ENCODE peak calls at places on chromosomes 2 and 18, in nine cellular contexts. F is transverse colon, M is A549, Y is sigmoid colon, R is HCT116, B is K562, V is stomach, S is right lobe of liver, T is testis. P is an unnamed sample.

GRCh38 chr2:118830886-118831285 is 16.6 kb downstream of the EN1 start:
- DNase-seq in F (no peak), M (no peak), Y (no peak), R (no peak), B (no peak), V (no peak), S (no peak), T (no peak), P (no peak)

GRCh38 chr2:58562281-58562680 is 321.2 kb upstream of the FANCL start:
- DNase-seq in F (no peak), M (no peak), Y (no peak), R (no peak), B (no peak), V (no peak), S (no peak), T (no peak), P (no peak)

GRCh38 chr2:60553992-60554648 is 666 bp upstream of the BCL11A start:
- DNase-seq in F (peak), M (no peak), Y (no peak), R (no peak), B (no peak), V (no peak), S (peak), T (no peak), P (no peak)

GRCh38 chr18:3914833-3915598 is 465.0 kb downstream of the TGIF1 start:
- DNase-seq in F (no peak), M (no peak), Y (no peak), R (no peak), B (no peak), V (no peak), S (no peak), T (no peak), P (no peak)

GRCh38 chr2:171958475-171958874 is 36.2 kb downstream of the HAT1 start:
- DNase-seq in F (no peak), M (no peak), Y (no peak), R (no peak), B (no peak), V (no peak), S (no peak), T (no peak), P (no peak)

GRCh38 chr2:132720393-132720792 is 50.4 kb upstream of the LYPD1 start:
- DNase-seq in F (no peak), M (no peak), Y (no peak), R (no peak), B (no peak), V (no peak), S (no peak), T (no peak), P (no peak)

GRCh38 chr18:33578371-33579146 is 540 bp downstream of the ASXL3 start:
- DNase-seq in F (peak), M (no peak), Y (peak), R (no peak), B (no peak), V (peak), S (peak), T (peak), P (peak)

GRCh38 chr2:160060297-160060696 is 2.1 kb downstream of the PLA2R1 start:
- DNase-seq in F (no peak), M (no peak), Y (no peak), R (no peak), B (no peak), V (no peak), S (no peak), T (no peak), P (no peak)

GRCh38 chr2:2743164-2743571 is 412.1 kb upstream of the MYT1L start:
- DNase-seq in F (no peak), M (no peak), Y (peak), R (no peak), B (no peak), V (no peak), S (no peak), T (peak), P (no peak)

GRCh38 chr18:38186491-38186890 is 620.9 kb upstream of the CELF4 start:
- DNase-seq in F (no peak), M (no peak), Y (no peak), R (no peak), B (no peak), V (no peak), S (no peak), T (no peak), P (no peak)

GRCh38 chr2:191678437-191679110 is 638 bp downstream of the NABP1 start:
- DNase-seq in F (peak), M (peak), Y (peak), R (no peak), B (peak), V (peak), S (peak), T (peak), P (peak)

GRCh38 chr18:36411745-36412168 is 114.2 kb downstream of the FHOD3 start:
- DNase-seq in F (no peak), M (no peak), Y (no peak), R (peak), B (peak), V (no peak), S (no peak), T (peak), P (no peak)

GRCh38 chr2:85905187-85905666 is 16.4 kb upstream of the ST3GAL5 start:
- DNase-seq in F (peak), M (no peak), Y (peak), R (no peak), B (no peak), V (no peak), S (no peak), T (no peak), P (peak)

GRCh38 chr18:74493689-74494088 is 2.5 kb upstream of the CNDP2 start:
- DNase-seq in F (peak), M (peak), Y (no peak), R (peak), B (no peak), V (peak), S (no peak), T (peak), P (peak)

GRCh38 chr18:29979884-29980283 is 1062.7 kb downstream of the DSC3 start:
- DNase-seq in F (no peak), M (no peak), Y (no peak), R (no peak), B (no peak), V (no peak), S (no peak), T (no peak), P (no peak)

GRCh38 chr18:79506191-79507075 is 110.7 kb downstream of the NFATC1 start:
- DNase-seq in F (peak), M (no peak), Y (peak), R (no peak), B (no peak), V (no peak), S (peak), T (no peak), P (peak)

GRCh38 chr2:44169155-44169898 is 652 bp downstream of the PPM1B start:
- DNase-seq in F (peak), M (peak), Y (peak), R (no peak), B (peak), V (peak), S (peak), T (peak), P (no peak)

GRCh38 chr2:100058014-100058310 is 84.4 kb downstream of the AFF3 start:
- DNase-seq in F (no peak), M (no peak), Y (no peak), R (no peak), B (no peak), V (no peak), S (no peak), T (no peak), P (no peak)

GRCh38 chr2:226495466-226496161 is 304.0 kb downstream of the IRS1 start:
- DNase-seq in F (no peak), M (no peak), Y (no peak), R (no peak), B (no peak), V (no peak), S (no peak), T (no peak), P (no peak)

GRCh38 chr2:102070058-102070642 is 72.4 kb upstream of the IL1R1 start:
- DNase-seq in F (peak), M (peak), Y (peak), R (no peak), B (no peak), V (peak), S (peak), T (peak), P (peak)
- H3K4me3 ChIP-seq in F (no peak), M (peak), Y (no peak), R (no peak), B (no peak), V (no peak), S (peak), T (no peak), P (no peak)

GRCh38 chr2:46119453-46119852 is 177.8 kb upstream of the EPAS1 start:
- DNase-seq in F (no peak), M (no peak), Y (no peak), R (no peak), B (no peak), V (no peak), S (no peak), T (no peak), P (no peak)

GRCh38 chr2:46116616-46117015 is 180.6 kb upstream of the EPAS1 start:
- DNase-seq in F (no peak), M (no peak), Y (no peak), R (no peak), B (no peak), V (no peak), S (no peak), T (no peak), P (no peak)

GRCh38 chr2:46117994-46118393 is 179.2 kb upstream of the EPAS1 start:
- DNase-seq in F (no peak), M (no peak), Y (no peak), R (no peak), B (no peak), V (no peak), S (no peak), T (no peak), P (no peak)

GRCh38 chr2:46117379-46117778 is 179.8 kb upstream of the EPAS1 start:
- DNase-seq in F (no peak), M (peak), Y (no peak), R (peak), B (no peak), V (no peak), S (no peak), T (no peak), P (no peak)

GRCh38 chr2:46118656-46119338 is 178.4 kb upstream of the EPAS1 start:
- DNase-seq in F (no peak), M (no peak), Y (no peak), R (no peak), B (no peak), V (no peak), S (no peak), T (no peak), P (no peak)
- TF ChIP-seq POLR2A in F (no peak), M (no peak), Y (no peak), R (no peak), B (no peak), V (no peak), S (no peak), T (no peak), P (no peak)

DNA sequence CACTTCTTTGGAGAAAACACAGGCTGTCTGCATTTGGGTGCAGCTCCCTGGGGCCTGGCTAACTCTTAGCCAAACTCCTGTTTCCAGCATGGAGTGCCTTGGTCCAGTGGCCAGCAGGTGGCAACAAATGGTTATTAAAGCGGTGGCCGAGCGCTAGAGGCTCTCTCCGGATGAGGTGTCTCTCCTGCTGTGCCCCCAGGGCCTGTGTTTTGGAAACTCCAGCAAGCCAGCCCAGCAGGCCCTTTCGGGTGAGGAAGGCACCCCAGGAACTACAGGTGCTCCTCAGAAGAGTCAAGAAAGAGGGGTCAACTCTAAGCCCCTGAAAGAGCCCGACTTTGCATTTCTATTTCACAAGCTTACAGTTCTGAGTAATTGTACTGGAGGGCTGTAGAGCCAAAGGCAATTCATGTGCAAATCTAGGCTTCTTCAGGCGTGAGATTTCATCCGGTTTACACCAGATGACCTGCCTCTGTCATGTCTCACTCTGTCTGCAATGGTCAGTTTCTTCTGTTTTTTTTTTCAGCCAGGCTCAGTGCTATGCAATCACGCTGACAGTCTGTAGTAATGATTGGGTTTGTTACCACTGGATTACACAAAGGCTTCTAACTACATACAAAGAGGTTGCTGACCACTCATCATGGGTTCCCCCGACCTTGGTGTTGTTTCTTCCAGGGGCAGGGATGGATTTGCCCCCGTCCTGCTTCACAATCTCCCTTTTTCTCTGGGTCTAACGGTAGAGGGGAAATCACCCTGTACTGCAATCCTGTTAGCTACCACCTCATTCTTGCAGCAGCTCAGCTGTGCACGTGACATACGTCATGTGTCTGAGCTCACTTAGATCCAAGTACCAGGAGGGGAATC is 7.6 kb upstream of the CHRNA1 start:
- DNase-seq in F (peak), M (peak), Y (peak), R (peak), B (peak), V (peak), S (peak), T (peak), P (peak)
- H3K4me3 ChIP-seq in F (no peak), M (no peak), Y (no peak), R (no peak), B (no peak), V (no peak), S (no peak), T (no peak), P (no peak)

GRCh38 chr2:18309188-18309587 is 251.3 kb downstream of the RDH14 start:
- DNase-seq in F (no peak), M (no peak), Y (no peak), R (no peak), B (no peak), V (no peak), S (no peak), T (no peak), P (no peak)

GRCh38 chr2:18309627-18310026 is 250.8 kb downstream of the RDH14 start:
- DNase-seq in F (no peak), M (no peak), Y (no peak), R (no peak), B (no peak), V (no peak), S (no peak), T (no peak), P (no peak)

GRCh38 chr2:18312818-18313217 is 247.6 kb downstream of the RDH14 start:
- DNase-seq in F (no peak), M (no peak), Y (no peak), R (no peak), B (no peak), V (no peak), S (no peak), T (no peak), P (no peak)

GRCh38 chr2:18317017-18317416 is 243.4 kb downstream of the RDH14 start:
- DNase-seq in F (no peak), M (no peak), Y (no peak), R (no peak), B (no peak), V (no peak), S (no peak), T (no peak), P (no peak)

DNA sequence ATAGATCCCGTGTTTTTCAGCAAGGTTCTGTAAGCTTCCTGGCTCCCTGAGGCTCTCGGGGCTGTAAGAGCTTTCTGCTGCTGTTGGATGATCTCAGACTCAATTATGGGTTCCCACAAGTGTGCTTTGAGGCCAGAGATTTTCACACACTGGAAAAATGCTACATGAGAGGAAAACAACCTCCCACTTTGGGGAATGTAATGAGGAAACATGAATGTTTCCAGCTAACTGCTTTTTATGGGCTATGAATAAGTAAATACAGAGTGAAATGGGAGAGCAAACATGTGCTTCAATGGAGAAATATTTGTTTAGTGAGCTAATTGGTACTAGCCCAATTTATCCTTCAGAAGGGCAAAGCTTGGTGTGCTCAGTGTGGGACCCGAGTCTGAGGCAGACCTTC is 249.0 kb downstream of the RDH14 start:
- DNase-seq in F (no peak), M (no peak), Y (no peak), R (no peak), B (no peak), V (no peak), S (no peak), T (no peak), P (no peak)
- TF ChIP-seq POLR2A in F (peak), M (no peak), Y (no peak), R (no peak), B (no peak), V (no peak), S (no peak), T (no peak), P (no peak)

GRCh38 chr18:55398858-55399257 is 189.1 kb downstream of the TCF4 start:
- DNase-seq in F (no peak), M (no peak), Y (no peak), R (no peak), B (no peak), V (no peak), S (no peak), T (no peak), P (no peak)

GRCh38 chr18:55401638-55402191 is 186.3 kb downstream of the TCF4 start:
- DNase-seq in F (no peak), M (no peak), Y (peak), R (no peak), B (no peak), V (no peak), S (peak), T (peak), P (no peak)

GRCh38 chr18:55402731-55403405 is 185.1 kb downstream of the TCF4 start:
- DNase-seq in F (no peak), M (no peak), Y (no peak), R (no peak), B (no peak), V (no peak), S (no peak), T (no peak), P (no peak)

GRCh38 chr18:55401275-55401620 is 186.7 kb downstream of the TCF4 start:
- DNase-seq in F (no peak), M (no peak), Y (no peak), R (no peak), B (no peak), V (no peak), S (no peak), T (no peak), P (no peak)

GRCh38 chr18:55400590-55401274 is 187.3 kb downstream of the TCF4 start:
- DNase-seq in F (no peak), M (no peak), Y (no peak), R (no peak), B (no peak), V (no peak), S (no peak), T (no peak), P (no peak)
- H3K4me3 ChIP-seq in F (no peak), M (no peak), Y (peak), R (no peak), B (no peak), V (peak), S (no peak), T (no peak), P (no peak)

DNA sequence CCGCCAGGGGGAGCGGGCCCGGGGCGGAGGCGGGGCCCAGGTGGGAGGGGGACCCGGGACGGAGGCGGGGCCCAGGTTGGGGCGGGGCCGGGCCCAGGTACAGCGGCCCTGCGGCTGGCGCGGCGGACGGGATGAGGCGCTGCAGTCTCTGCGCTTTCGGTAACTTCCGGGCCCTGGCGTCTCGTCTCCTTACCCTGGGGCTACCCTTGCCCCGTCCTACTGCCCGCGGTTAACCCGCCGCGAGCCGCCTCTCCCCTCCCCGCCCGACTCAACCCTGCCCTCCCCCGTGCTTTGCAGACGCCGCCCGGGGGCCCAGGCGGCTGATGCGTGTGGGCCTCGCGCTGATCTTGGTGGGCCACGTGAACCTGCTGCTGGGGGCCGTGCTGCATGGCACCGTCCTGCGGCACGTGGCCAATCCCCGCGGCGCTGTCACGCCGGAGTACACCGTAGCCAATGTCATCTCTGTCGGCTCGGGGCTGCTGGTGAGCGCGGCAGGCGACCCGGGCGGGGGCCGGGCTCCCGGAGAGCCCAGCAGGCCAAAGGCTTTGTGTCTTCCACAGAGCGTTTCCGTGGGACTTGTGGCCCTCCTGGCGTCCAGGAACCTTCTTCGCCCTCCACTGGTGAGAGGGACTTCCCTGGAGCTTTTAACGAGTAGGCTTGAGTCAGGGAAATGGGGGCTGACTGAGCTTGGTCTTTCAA is at the start of gene KRTCAP3:
- DNase-seq in F (peak), M (no peak), Y (no peak), R (peak), B (peak), V (peak), S (peak), T (peak), P (peak)
- TF ChIP-seq POLR2A in F (peak), M (no peak), Y (no peak), R (peak), B (no peak), V (no peak), S (peak), T (no peak), P (no peak)

GRCh38 chr2:144404621-144405312 is 115.2 kb downstream of the ZEB2 start:
- DNase-seq in F (no peak), M (no peak), Y (no peak), R (no peak), B (no peak), V (no peak), S (no peak), T (peak), P (no peak)
- H3K4me3 ChIP-seq in F (no peak), M (no peak), Y (no peak), R (no peak), B (no peak), V (no peak), S (no peak), T (no peak), P (no peak)

P was measured in lower leg skin.